ENCODE peak calls at places on chromosome 5, in eight cellular contexts. N, H, T, Q, X, R, P and Z are unnamed samples.

GRCh38 chr5:38148021-38148625 is 110.2 kb upstream of the EGFLAM start:
- DNase-seq in N (no peak), H (no peak), T (no peak), Q (no peak), X (no peak), R (no peak), P (no peak), Z (no peak)

GRCh38 chr5:145852990-145853389 is 17.8 kb upstream of the PRELID2 start:
- DNase-seq in N (no peak), H (no peak), T (no peak), Q (no peak), X (no peak), R (no peak), P (no peak), Z (no peak)

GRCh38 chr5:171842006-171842776 is 56.6 kb downstream of the SMIM23 start:
- DNase-seq in N (no peak), H (no peak), T (no peak), Q (no peak), X (no peak), R (no peak), P (no peak), Z (no peak)

GRCh38 chr5:112348915-112349314 is 70.2 kb downstream of the EPB41L4A start:
- DNase-seq in N (no peak), H (no peak), T (no peak), Q (no peak), X (no peak), R (no peak), P (no peak), Z (no peak)

GRCh38 chr5:66903709-66904108 is 292.9 kb downstream of the CD180 start:
- DNase-seq in N (no peak), H (no peak), T (no peak), Q (no peak), X (no peak), R (no peak), P (no peak), Z (no peak)

GRCh38 chr5:151949909-151950308 is 25.3 kb upstream of the GLRA1 start:
- DNase-seq in N (no peak), H (no peak), T (no peak), Q (no peak), X (no peak), R (peak), P (no peak), Z (no peak)

GRCh38 chr5:68251386-68251785 is 35.8 kb downstream of the PIK3R1 start:
- DNase-seq in N (peak), H (no peak), T (no peak), Q (peak), X (no peak), R (no peak), P (peak), Z (peak)

GRCh38 chr5:145244788-145245187 is 590.4 kb downstream of the PRELID2 start:
- DNase-seq in N (no peak), H (no peak), T (no peak), Q (no peak), X (no peak), R (no peak), P (no peak), Z (no peak)

GRCh38 chr5:63055421-63055820 is 476.8 kb downstream of the LRRC70 start:
- DNase-seq in N (no peak), H (no peak), T (no peak), Q (no peak), X (no peak), R (no peak), P (no peak), Z (no peak)

GRCh38 chr5:138282918-138283742 is 8.7 kb upstream of the GFRA3 start:
- DNase-seq in N (no peak), H (no peak), T (peak), Q (peak), X (no peak), R (no peak), P (peak), Z (no peak)

GRCh38 chr5:173835131-173835530 is 53.0 kb upstream of the CPEB4 start:
- DNase-seq in N (no peak), H (no peak), T (no peak), Q (no peak), X (no peak), R (no peak), P (no peak), Z (no peak)

GRCh38 chr5:172173771-172174170 is 14.3 kb downstream of the STK10 start:
- DNase-seq in N (peak), H (no peak), T (no peak), Q (peak), X (no peak), R (no peak), P (peak), Z (peak)

GRCh38 chr5:93422652-93423332 is 158.2 kb downstream of the NR2F1-AS1 start:
- DNase-seq in N (no peak), H (no peak), T (no peak), Q (no peak), X (no peak), R (no peak), P (no peak), Z (no peak)

GRCh38 chr5:132459031-132459982 is 31.3 kb downstream of the IRF1 start:
- DNase-seq in N (no peak), H (peak), T (no peak), Q (no peak), X (no peak), R (no peak), P (no peak), Z (no peak)

GRCh38 chr5:141402553-141403328 is at the start of gene PCDHGA9:
- DNase-seq in N (no peak), H (no peak), T (no peak), Q (no peak), X (no peak), R (peak), P (peak), Z (no peak)

GRCh38 chr5:93604119-93604963 is 21.3 kb downstream of the NR2F1 start:
- DNase-seq in N (no peak), H (no peak), T (no peak), Q (no peak), X (no peak), R (peak), P (peak), Z (no peak)

GRCh38 chr5:53105611-53106300 is 3.8 kb downstream of the MOCS2 start:
- DNase-seq in N (no peak), H (no peak), T (no peak), Q (no peak), X (no peak), R (no peak), P (no peak), Z (no peak)

GRCh38 chr5:139979518-139979917 is 63.6 kb downstream of the NRG2 start:
- DNase-seq in N (no peak), H (no peak), T (no peak), Q (no peak), X (no peak), R (no peak), P (no peak), Z (no peak)

GRCh38 chr5:42636425-42636824 is 120.2 kb upstream of the CCDC152 start:
- DNase-seq in N (no peak), H (no peak), T (no peak), Q (no peak), X (no peak), R (no peak), P (peak), Z (no peak)

GRCh38 chr5:178368278-178368677 is 135.7 kb upstream of the PHYKPL start:
- DNase-seq in N (no peak), H (no peak), T (no peak), Q (no peak), X (no peak), R (peak), P (no peak), Z (no peak)

GRCh38 chr5:141149812-141150211 is at the start of gene PCDHB6:
- DNase-seq in N (no peak), H (no peak), T (peak), Q (no peak), X (no peak), R (peak), P (peak), Z (no peak)

GRCh38 chr5:76372320-76373054 is 30.6 kb upstream of the IQGAP2 start:
- DNase-seq in N (no peak), H (peak), T (peak), Q (no peak), X (no peak), R (no peak), P (peak), Z (no peak)

GRCh38 chr5:149133795-149134777 is 7.2 kb upstream of the ABLIM3 start:
- DNase-seq in N (no peak), H (no peak), T (peak), Q (no peak), X (no peak), R (no peak), P (peak), Z (no peak)

GRCh38 chr5:151811593-151812321 is 40.0 kb downstream of the G3BP1 start:
- DNase-seq in N (no peak), H (no peak), T (no peak), Q (no peak), X (no peak), R (no peak), P (no peak), Z (no peak)

GRCh38 chr5:150106669-150107068 is 20.3 kb upstream of the CSF1R start:
- DNase-seq in N (no peak), H (no peak), T (no peak), Q (no peak), X (no peak), R (no peak), P (no peak), Z (no peak)

GRCh38 chr5:127206320-127207113 is 84.1 kb upstream of the MEGF10 start:
- DNase-seq in N (no peak), H (no peak), T (peak), Q (no peak), X (no peak), R (no peak), P (peak), Z (no peak)

GRCh38 chr5:42520957-42521356 is 97.7 kb downstream of the GHR start:
- DNase-seq in N (no peak), H (no peak), T (no peak), Q (no peak), X (no peak), R (no peak), P (no peak), Z (no peak)

GRCh38 chr5:168885324-168886120 is 306.4 kb upstream of the PANK3 start:
- DNase-seq in N (no peak), H (no peak), T (no peak), Q (no peak), X (no peak), R (no peak), P (no peak), Z (no peak)

GRCh38 chr5:176542596-176543427 is 5.6 kb upstream of the RNF44 start:
- DNase-seq in N (no peak), H (no peak), T (no peak), Q (peak), X (no peak), R (peak), P (no peak), Z (peak)

GRCh38 chr5:170748986-170749385 is 34.5 kb upstream of the GABRP start:
- DNase-seq in N (no peak), H (no peak), T (no peak), Q (no peak), X (no peak), R (no peak), P (no peak), Z (no peak)

GRCh38 chr5:71969464-71969863 is 137.8 kb upstream of the MAP1B start:
- DNase-seq in N (no peak), H (no peak), T (no peak), Q (no peak), X (no peak), R (no peak), P (no peak), Z (no peak)

GRCh38 chr5:82766216-82766615 is 311.0 kb downstream of the TMEM167A start:
- DNase-seq in N (no peak), H (no peak), T (no peak), Q (no peak), X (no peak), R (no peak), P (no peak), Z (no peak)